ENCODE peak calls at places on chromosomes 16 and 17, in four cellular contexts. A, Y, R and L are unnamed samples.

GRCh38 chr16:72172105-72173034 is at the start of gene PMFBP1:
- DNase-seq in R (no peak), Y (peak; percentile 82), A (no peak), L (peak; percentile 97)

GRCh38 chr17:67818110-67819002 is 6.9 kb upstream of the BPTF start:
- DNase-seq in R (peak; percentile 6), A (no peak), Y (no peak), L (peak; percentile 26)

GRCh38 chr17:50133769-50134099 is 3.8 kb upstream of the SAMD14 start:
- DNase-seq in Y (no peak), R (no peak), A (no peak), L (no peak)

GRCh38 chr16:53829186-53829747 is 125.3 kb downstream of the FTO start:
- DNase-seq in Y (no peak), A (no peak), R (no peak), L (no peak)

GRCh38 chr16:2194166-2194834 is 2.1 kb downstream of the CASKIN1 start:
- DNase-seq in A (no peak), Y (peak; percentile 70), R (no peak), L (peak; percentile 81)

GRCh38 chr17:75950850-75951554 is 10.2 kb upstream of the FBF1 start:
- DNase-seq in A (no peak), R (no peak), Y (no peak), L (no peak)

GRCh38 chr17:65235284-65235683 is 98.1 kb downstream of the RGS9 start:
- DNase-seq in A (no peak), Y (no peak), R (no peak), L (no peak)

GRCh38 chr16:67490330-67491096 is 7.2 kb upstream of the AGRP start:
- DNase-seq in A (no peak), Y (no peak), R (no peak), L (no peak)

GRCh38 chr17:3973498-3974137 is 9.4 kb upstream of the ATP2A3 start:
- DNase-seq in R (peak; percentile 24), A (no peak), Y (no peak), L (no peak)

GRCh38 chr17:58535431-58535830 is 21.0 kb upstream of the MTMR4 start:
- DNase-seq in A (no peak), Y (no peak), R (no peak), L (peak; percentile 38)

GRCh38 chr16:50093607-50094570 is 28.1 kb downstream of the HEATR3 start:
- DNase-seq in A (peak; percentile 2), Y (no peak), R (peak; percentile 72), L (no peak)

GRCh38 chr16:67897231-67897630 is 4.2 kb downstream of the PSKH1 start:
- DNase-seq in A (no peak), R (no peak), Y (no peak), L (no peak)

GRCh38 chr17:78706271-78706915 is 75.7 kb downstream of the CYTH1 start:
- DNase-seq in R (no peak), A (no peak), Y (no peak), L (no peak)